ENCODE peak calls at places on chromosomes 11 and 22, in nine cellular contexts. M is epithelial cell of esophagus, H is astrocyte of the spinal cord, K is RWPE1, J is NB4, O is astrocyte of the cerebellum, P is mucosa of descending colon, R is WTC11, C is neural crest cell. Q is an unnamed sample.

GRCh38 chr11:100810666-100811065 is 123.6 kb downstream of the ARHGAP42 start:
- DNase-seq in R (no peak), H (no peak), K (no peak), P (no peak), C (no peak), O (no peak), M (no peak), J (no peak), Q (no peak)

GRCh38 chr22:49643466-49643865 is 184.2 kb downstream of the BRD1 start:
- DNase-seq in K (no peak), P (no peak), M (no peak), C (no peak), J (no peak), O (no peak), R (no peak), H (no peak), Q (no peak)

GRCh38 chr22:50542416-50542927 is 3.2 kb upstream of the KLHDC7B start:
- DNase-seq in R (no peak), J (peak; percentile 93), H (no peak), C (no peak), M (peak; percentile 85), K (no peak), P (peak; percentile 50), O (no peak), Q (no peak)

GRCh38 chr22:24474221-24474620 is 20.9 kb upstream of the UPB1 start:
- DNase-seq in O (peak; percentile 90), J (no peak), P (no peak), M (peak; percentile 53), C (no peak), H (peak; percentile 89), K (peak; percentile 46), R (no peak), Q (no peak)

GRCh38 chr11:44658451-44658850 is 68.3 kb upstream of the TSPAN18 start:
- DNase-seq in C (no peak), H (no peak), R (peak; percentile 52), K (no peak), P (no peak), J (peak; percentile 29), M (peak; percentile 10), O (no peak), Q (peak; percentile 53)

GRCh38 chr11:11028017-11028692 is 170.3 kb upstream of the ZBED5 start:
- DNase-seq in J (peak; percentile 65), K (peak; percentile 52), R (peak; percentile 86), M (peak; percentile 76), H (peak; percentile 29), C (peak; percentile 67), P (peak; percentile 82), O (peak; percentile 41), Q (peak; percentile 82)

GRCh38 chr11:57566035-57566504 is 1.4 kb downstream of the UBE2L6 start:
- DNase-seq in J (peak; percentile 46), K (peak; percentile 33), P (peak; percentile 30), M (peak; percentile 29), O (peak; percentile 15), R (no peak), H (peak; percentile 64), C (no peak), Q (no peak)

GRCh38 chr22:22915670-22916035 is 28.0 kb downstream of the IGLL5 start:
- DNase-seq in P (peak; percentile 1), M (no peak), K (no peak), C (no peak), R (no peak), O (no peak), H (no peak), J (no peak), Q (no peak)

GRCh38 chr11:917426-917825 is 6.8 kb upstream of the CHID1 start:
- DNase-seq in K (no peak), R (no peak), O (no peak), M (no peak), C (no peak), H (no peak), J (no peak), P (no peak), Q (no peak)

GRCh38 chr11:67022341-67022933 is 497 bp upstream of the SYT12 start:
- DNase-seq in K (peak; percentile 84), R (no peak), H (peak; percentile 41), C (no peak), O (no peak), P (peak; percentile 69), M (peak; percentile 88), J (peak; percentile 20), Q (no peak)

GRCh38 chr11:130074736-130075135 is 5.0 kb downstream of the APLP2 start:
- DNase-seq in C (no peak), O (no peak), J (no peak), M (no peak), P (no peak), K (no peak), H (no peak), R (no peak), Q (no peak)

GRCh38 chr22:36160499-36160942 is at the start of gene APOL3:
- DNase-seq in K (peak; percentile 33), M (peak; percentile 41), R (no peak), P (peak; percentile 70), C (no peak), J (no peak), O (peak; percentile 41), H (peak; percentile 68), Q (no peak)

GRCh38 chr22:49929553-49929979 is 11.1 kb downstream of the CRELD2 start:
- DNase-seq in J (peak; percentile 66), H (no peak), C (peak; percentile 75), P (peak; percentile 82), R (peak; percentile 78), K (peak; percentile 65), M (peak; percentile 47), O (no peak), Q (peak; percentile 85)

GRCh38 chr11:75263944-75264349 is 23.4 kb downstream of the TPBGL start:
- DNase-seq in M (peak; percentile 56), J (peak; percentile 76), H (no peak), R (no peak), P (no peak), K (no peak), C (no peak), O (no peak), Q (peak; percentile 21)

GRCh38 chr22:30210235-30210831 is 36.2 kb downstream of the LIF start:
- DNase-seq in H (peak; percentile 79), C (peak; percentile 27), R (no peak), P (no peak), O (no peak), K (peak; percentile 77), M (peak; percentile 88), J (peak; percentile 34), Q (no peak)

DNA sequence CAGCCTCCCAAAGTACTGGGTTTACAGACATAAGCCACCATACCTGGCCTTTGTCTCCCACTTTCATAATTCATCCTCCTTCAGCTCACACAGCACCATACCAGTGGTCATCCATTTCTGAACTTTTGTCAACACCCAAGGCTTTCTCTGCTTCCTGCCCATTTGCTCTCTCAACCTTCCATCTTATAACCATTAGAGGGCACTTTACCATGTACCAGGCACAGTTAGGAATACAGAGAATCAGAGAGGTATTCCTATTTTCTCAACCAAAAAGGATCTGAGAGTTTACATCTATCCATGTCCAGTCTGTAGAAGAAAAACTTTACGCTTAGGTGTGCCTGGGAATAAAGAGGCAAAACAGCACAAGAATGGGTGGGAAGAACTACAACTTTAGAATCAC is 397.6 kb downstream of the BUD13 start:
- DNase-seq in O (no peak), J (no peak), M (no peak), R (no peak), P (no peak), H (no peak), K (no peak), C (no peak), Q (no peak)
- TF ChIP-seq CTCF in O (no peak), J (no peak), M (no peak), R (no peak), P (no peak), H (no peak), K (no peak), C (no peak), Q (no peak)

DNA sequence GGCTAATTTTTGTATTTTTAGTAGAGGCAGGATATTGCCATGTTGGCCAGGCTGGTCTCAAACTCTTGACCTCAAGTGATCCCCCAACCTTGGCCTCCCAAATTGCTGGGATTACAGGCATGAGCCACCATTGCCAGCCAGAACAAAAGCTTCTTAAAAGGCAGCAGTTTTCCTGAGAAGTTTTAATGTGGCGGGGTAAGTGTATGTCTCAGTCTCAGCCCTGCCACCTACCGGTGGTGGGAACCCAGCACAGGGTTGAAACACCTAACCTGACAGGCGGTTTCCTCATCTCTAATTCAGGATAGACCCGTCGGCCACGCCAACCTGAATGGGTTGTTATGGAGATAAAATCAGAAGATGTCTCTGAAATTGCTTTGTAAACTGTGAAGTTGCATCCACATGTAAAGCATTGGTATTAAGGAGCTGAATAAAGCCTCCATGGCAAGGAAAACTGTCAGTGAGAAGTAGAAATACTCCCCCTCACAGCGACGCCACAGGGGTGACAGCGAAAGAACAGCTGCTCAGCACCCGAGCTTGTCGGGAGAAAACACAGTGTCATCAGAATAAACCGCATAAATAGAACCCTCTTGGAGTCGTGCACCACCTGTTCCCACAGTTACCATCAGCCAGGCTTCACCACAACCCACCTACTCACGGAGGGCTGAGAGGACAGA is 165.9 kb upstream of the NCAM1 start:
- DNase-seq in R (peak; percentile 67), C (peak; percentile 22), K (peak; percentile 70), P (no peak), M (peak; percentile 63), O (no peak), H (peak; percentile 26), J (peak; percentile 66), Q (peak; percentile 67)
- TF ChIP-seq CTCF in R (peak; percentile 70), C (peak; percentile 69), K (peak; percentile 40), P (no peak), M (peak; percentile 75), O (peak; percentile 48), H (peak; percentile 58), J (peak; percentile 90), Q (peak; percentile 76)

DNA sequence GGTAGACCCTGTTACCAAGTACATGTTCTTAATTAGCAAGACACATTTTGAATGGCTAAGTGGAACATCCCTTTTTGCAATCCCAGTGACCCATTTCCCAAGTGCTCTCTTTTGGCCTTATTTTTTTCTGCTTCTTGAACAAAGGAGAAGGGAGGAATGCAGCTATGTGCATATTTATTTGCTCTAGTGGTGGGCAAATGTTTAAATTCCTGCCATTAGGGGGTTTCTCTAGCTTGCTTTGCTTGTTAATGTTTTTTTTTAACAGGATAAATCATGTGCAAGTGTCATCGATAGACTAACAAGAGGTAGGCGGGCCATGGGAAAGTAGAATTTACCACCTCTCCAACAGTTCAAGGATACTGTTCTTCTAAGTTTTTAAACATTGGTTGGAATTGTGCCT is 135.6 kb downstream of the COMMD9 start:
- DNase-seq in C (no peak), K (no peak), M (no peak), J (no peak), O (no peak), P (no peak), H (no peak), R (no peak), Q (no peak)
- TF ChIP-seq CTCF in C (no peak), K (no peak), M (no peak), J (no peak), O (peak; percentile 24), P (no peak), H (no peak), R (no peak), Q (no peak)

GRCh38 chr11:133898031-133898769 is 52.9 kb upstream of the SPATA19 start:
- DNase-seq in M (no peak), R (peak; percentile 70), P (no peak), C (no peak), H (no peak), K (no peak), O (no peak), J (no peak), Q (no peak)
- TF ChIP-seq CTCF in M (no peak), R (peak; percentile 37), P (no peak), C (no peak), H (no peak), K (no peak), O (no peak), J (no peak), Q (no peak)

GRCh38 chr11:134071766-134072403 is 3.0 kb downstream of the JAM3 start:
- DNase-seq in J (no peak), P (no peak), K (no peak), C (no peak), H (no peak), O (no peak), M (no peak), R (no peak), Q (no peak)
- TF ChIP-seq CTCF in J (no peak), P (no peak), K (no peak), C (peak; percentile 54), H (no peak), O (no peak), M (no peak), R (no peak), Q (peak; percentile 69)